ENCODE peak calls at places on chromosomes 2 and 18, in four cellular contexts. D is HEK293T, X is NCI-H1105, G is T-helper 1 cell. E is an unnamed sample.

GRCh38 chr18:73626221-73626620 is 521.4 kb downstream of the FBXO15 start:
- DNase-seq in D (no peak), X (no peak), G (no peak), E (no peak)

GRCh38 chr2:48504647-48505327 is 25.2 kb upstream of the STON1 start:
- DNase-seq in D (no peak), X (no peak), G (no peak), E (peak)

GRCh38 chr2:112662702-112663101 is 17.0 kb downstream of the SLC20A1 start:
- DNase-seq in D (no peak), X (no peak), G (no peak), E (no peak)

GRCh38 chr2:131027566-131028528 is 65.4 kb downstream of the FAM168B start:
- DNase-seq in D (no peak), X (no peak), G (no peak), E (no peak)

GRCh38 chr2:175742367-175742766 is 259.7 kb downstream of the LNPK start:
- DNase-seq in D (no peak), X (no peak), G (no peak), E (peak)

GRCh38 chr2:109135572-109136185 is 6.7 kb downstream of the SH3RF3 start:
- DNase-seq in D (no peak), X (peak), G (no peak), E (no peak)

GRCh38 chr2:45755585-45756330 is 104.3 kb downstream of the PRKCE start:
- DNase-seq in D (no peak), X (no peak), G (no peak), E (no peak)

GRCh38 chr2:119282966-119283511 is 59.4 kb downstream of the STEAP3 start:
- DNase-seq in D (no peak), X (no peak), G (no peak), E (no peak)

GRCh38 chr2:191572319-191572718 is 105.6 kb upstream of the NABP1 start:
- DNase-seq in D (no peak), X (no peak), G (no peak), E (no peak)

GRCh38 chr18:56003651-56004050 is 415.7 kb upstream of the TCF4 start:
- DNase-seq in D (no peak), X (no peak), G (no peak), E (no peak)

GRCh38 chr2:46615555-46616487 is 136.5 kb downstream of the TMEM247 start:
- DNase-seq in D (peak), X (no peak), G (no peak), E (peak)

GRCh38 chr2:230244211-230244610 is 18.7 kb downstream of the SP140 start:
- DNase-seq in D (no peak), X (no peak), G (no peak), E (no peak)

GRCh38 chr2:1136071-1136470 is 185.4 kb downstream of the SNTG2 start:
- DNase-seq in D (no peak), X (no peak), G (no peak), E (peak)

E was measured in SJCRH30.